ENCODE peak calls at places on chromosomes 16 and 17, in ten cellular contexts. One of them, this sample, is unnamed.
A peak's percentile ranks its signal among the peaks of the same experiment; 100 is the strongest.

GRCh38 chr16:57029161-57030160 is 40.1 kb downstream of the NLRC5 start:
- DNase-seq in fibroblast of lung: peak; percentile 93
- DNase-seq in left lung: no peak
- DNase-seq in cardiac fibroblast: peak; percentile 86
- DNase-seq in AG09309: no peak
- DNase-seq in lower leg skin: no peak
- DNase-seq in GM12865: no peak
- DNase-seq in neural progenitor cell: no peak
- DNase-seq in pancreas: no peak
- DNase-seq in PC-3: peak; percentile 2
- DNase-seq in this sample: no peak

GRCh38 chr16:78179666-78180065 is 80.2 kb downstream of the WWOX start:
- DNase-seq in fibroblast of lung: no peak
- DNase-seq in left lung: no peak
- DNase-seq in cardiac fibroblast: no peak
- DNase-seq in AG09309: no peak
- DNase-seq in lower leg skin: no peak
- DNase-seq in GM12865: no peak
- DNase-seq in neural progenitor cell: no peak
- DNase-seq in pancreas: no peak
- DNase-seq in PC-3: peak; percentile 35
- DNase-seq in this sample: no peak

GRCh38 chr17:75009139-75009724 is 3.2 kb upstream of the MRPL58 start:
- DNase-seq in fibroblast of lung: no peak
- DNase-seq in left lung: no peak
- DNase-seq in cardiac fibroblast: no peak
- DNase-seq in AG09309: no peak
- DNase-seq in lower leg skin: peak; percentile 26
- DNase-seq in GM12865: no peak
- DNase-seq in neural progenitor cell: no peak
- DNase-seq in pancreas: no peak
- DNase-seq in PC-3: peak; percentile 46
- DNase-seq in this sample: no peak

GRCh38 chr16:56682703-56683397 is 580 bp downstream of the MT1X start:
- DNase-seq in fibroblast of lung: no peak
- DNase-seq in left lung: no peak
- DNase-seq in cardiac fibroblast: no peak
- DNase-seq in AG09309: no peak
- DNase-seq in lower leg skin: no peak
- DNase-seq in GM12865: no peak
- DNase-seq in neural progenitor cell: no peak
- DNase-seq in pancreas: no peak
- DNase-seq in PC-3: no peak
- DNase-seq in this sample: no peak

GRCh38 chr16:471353-472198 is 46.1 kb downstream of the RAB11FIP3 start:
- DNase-seq in fibroblast of lung: peak; percentile 66
- DNase-seq in left lung: no peak
- DNase-seq in cardiac fibroblast: no peak
- DNase-seq in AG09309: no peak
- DNase-seq in lower leg skin: no peak
- DNase-seq in GM12865: no peak
- DNase-seq in neural progenitor cell: peak; percentile 69
- DNase-seq in pancreas: no peak
- DNase-seq in PC-3: no peak
- DNase-seq in this sample: no peak

GRCh38 chr17:28828294-28829040 is 14.1 kb downstream of the FAM222B start:
- DNase-seq in fibroblast of lung: peak; percentile 77
- DNase-seq in left lung: no peak
- DNase-seq in cardiac fibroblast: peak; percentile 68
- DNase-seq in AG09309: peak; percentile 46
- DNase-seq in lower leg skin: no peak
- DNase-seq in GM12865: no peak
- DNase-seq in neural progenitor cell: no peak
- DNase-seq in pancreas: no peak
- DNase-seq in PC-3: no peak
- DNase-seq in this sample: no peak

GRCh38 chr16:70157105-70157476 is 16.5 kb upstream of the CLEC18C start:
- DNase-seq in fibroblast of lung: no peak
- DNase-seq in left lung: peak; percentile 68
- DNase-seq in cardiac fibroblast: no peak
- DNase-seq in AG09309: no peak
- DNase-seq in lower leg skin: no peak
- DNase-seq in GM12865: no peak
- DNase-seq in neural progenitor cell: no peak
- DNase-seq in pancreas: no peak
- DNase-seq in PC-3: no peak
- DNase-seq in this sample: no peak

GRCh38 chr17:9928601-9929341 is 23.7 kb upstream of the RCVRN start:
- DNase-seq in fibroblast of lung: peak; percentile 72
- DNase-seq in left lung: no peak
- DNase-seq in cardiac fibroblast: peak; percentile 63
- DNase-seq in AG09309: peak; percentile 29
- DNase-seq in lower leg skin: no peak
- DNase-seq in GM12865: peak; percentile 21
- DNase-seq in neural progenitor cell: peak; percentile 81
- DNase-seq in pancreas: no peak
- DNase-seq in PC-3: peak; percentile 82
- DNase-seq in this sample: no peak

GRCh38 chr16:2267913-2268666 is at the start of gene RNPS1:
- DNase-seq in fibroblast of lung: peak; percentile 94
- DNase-seq in left lung: peak; percentile 97
- DNase-seq in cardiac fibroblast: peak; percentile 97
- DNase-seq in AG09309: peak; percentile 63
- DNase-seq in lower leg skin: peak; percentile 99
- DNase-seq in GM12865: peak; percentile 97
- DNase-seq in neural progenitor cell: peak; percentile 99
- DNase-seq in pancreas: peak; percentile 98
- DNase-seq in PC-3: peak; percentile 92
- DNase-seq in this sample: peak; percentile 87

GRCh38 chr16:2271848-2272461 is 4.0 kb upstream of the RNPS1 start:
- DNase-seq in fibroblast of lung: no peak
- DNase-seq in left lung: peak; percentile 74
- DNase-seq in cardiac fibroblast: no peak
- DNase-seq in AG09309: no peak
- DNase-seq in lower leg skin: no peak
- DNase-seq in GM12865: no peak
- DNase-seq in neural progenitor cell: no peak
- DNase-seq in pancreas: no peak
- DNase-seq in PC-3: no peak
- DNase-seq in this sample: no peak

GRCh38 chr16:2273484-2273883 is 5.6 kb upstream of the RNPS1 start:
- DNase-seq in fibroblast of lung: no peak
- DNase-seq in left lung: peak; percentile 77
- DNase-seq in cardiac fibroblast: no peak
- DNase-seq in AG09309: no peak
- DNase-seq in lower leg skin: no peak
- DNase-seq in GM12865: no peak
- DNase-seq in neural progenitor cell: no peak
- DNase-seq in pancreas: no peak
- DNase-seq in PC-3: no peak
- DNase-seq in this sample: no peak

GRCh38 chr16:2270588-2271470 is 2.9 kb upstream of the RNPS1 start:
- DNase-seq in fibroblast of lung: no peak
- DNase-seq in left lung: peak; percentile 66
- DNase-seq in cardiac fibroblast: no peak
- DNase-seq in AG09309: no peak
- DNase-seq in lower leg skin: no peak
- DNase-seq in GM12865: no peak
- DNase-seq in neural progenitor cell: no peak
- DNase-seq in pancreas: no peak
- DNase-seq in PC-3: no peak
- DNase-seq in this sample: no peak

DNA sequence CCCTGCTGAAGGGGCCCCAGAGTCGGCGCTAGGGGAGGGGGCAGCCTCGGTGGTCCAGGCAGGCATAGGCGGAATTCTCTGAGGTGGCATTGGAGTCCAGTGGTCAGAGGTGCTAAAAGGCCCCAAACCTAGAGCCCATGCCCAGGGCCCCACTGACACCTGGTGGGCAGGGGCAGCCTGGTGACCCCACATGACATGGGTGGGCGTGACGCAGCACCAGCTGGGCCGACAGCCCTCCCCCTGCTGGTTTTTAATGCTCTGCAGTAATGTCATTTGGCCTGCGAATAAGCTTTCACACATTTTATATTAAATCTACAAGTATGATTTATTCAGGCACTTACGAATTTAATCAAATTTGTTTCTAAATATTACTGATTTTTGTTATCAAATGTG is 2.1 kb upstream of the RNPS1 start:
- DNase-seq in fibroblast of lung: no peak
- DNase-seq in left lung: no peak
- DNase-seq in cardiac fibroblast: no peak
- DNase-seq in AG09309: no peak
- DNase-seq in lower leg skin: no peak
- DNase-seq in GM12865: no peak
- DNase-seq in neural progenitor cell: no peak
- DNase-seq in pancreas: no peak
- DNase-seq in PC-3: no peak
- DNase-seq in this sample: no peak
- H3K4me3 ChIP-seq in fibroblast of lung: no peak overlapping the region
- H3K4me3 ChIP-seq in left lung: no peak overlapping the region
- H3K4me3 ChIP-seq in cardiac fibroblast: no peak overlapping the region
- H3K4me3 ChIP-seq in AG09309: no peak overlapping the region
- H3K4me3 ChIP-seq in lower leg skin: no peak overlapping the region
- H3K4me3 ChIP-seq in GM12865: no peak overlapping the region
- H3K4me3 ChIP-seq in neural progenitor cell: no peak overlapping the region
- H3K4me3 ChIP-seq in pancreas: no peak overlapping the region
- H3K4me3 ChIP-seq in PC-3: no peak overlapping the region
- H3K4me3 ChIP-seq in this sample: no peak overlapping the region

DNA sequence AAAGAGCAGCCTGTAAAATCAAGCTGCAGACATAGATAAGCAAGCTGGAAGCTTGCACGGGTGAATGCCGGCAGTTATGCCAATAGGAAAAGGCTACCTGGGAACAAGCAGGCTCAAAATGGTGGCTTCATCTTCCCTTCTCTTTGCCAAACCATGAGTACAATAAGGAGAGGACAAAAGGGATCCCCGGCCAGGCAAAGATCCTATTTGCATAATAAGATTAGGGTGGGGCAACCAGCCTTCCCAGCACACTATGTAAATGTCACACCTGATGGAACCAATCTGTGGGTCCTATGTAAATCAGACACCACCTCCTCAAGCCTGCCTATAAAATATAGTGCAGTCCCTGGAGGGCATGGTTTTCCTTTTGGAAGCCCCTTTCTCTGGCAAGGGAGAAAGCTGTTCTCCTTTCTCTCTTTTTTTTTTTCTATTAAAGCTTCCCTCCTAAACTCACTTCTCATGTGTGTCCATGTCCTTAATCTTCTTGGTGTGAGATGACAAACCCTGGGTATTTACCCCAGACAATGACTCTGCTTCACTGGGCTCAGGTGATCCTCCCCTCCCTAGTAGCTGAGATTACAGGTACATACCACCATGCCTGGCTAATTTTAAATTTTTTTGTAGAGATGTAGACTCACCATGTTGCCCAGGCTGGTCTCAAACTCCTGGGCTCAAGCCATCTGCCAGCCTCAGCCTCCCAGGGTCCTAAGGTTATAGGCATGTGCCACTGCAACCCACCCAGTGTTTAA is 44.2 kb downstream of the PSMD12 start:
- DNase-seq in fibroblast of lung: no peak
- DNase-seq in left lung: no peak
- DNase-seq in cardiac fibroblast: no peak
- DNase-seq in AG09309: no peak
- DNase-seq in lower leg skin: peak; percentile 21
- DNase-seq in GM12865: no peak
- DNase-seq in neural progenitor cell: peak; percentile 81
- DNase-seq in pancreas: no peak
- DNase-seq in PC-3: no peak
- DNase-seq in this sample: no peak
- H3K4me3 ChIP-seq in fibroblast of lung: no peak overlapping the region
- H3K4me3 ChIP-seq in left lung: no peak overlapping the region
- H3K4me3 ChIP-seq in cardiac fibroblast: no peak overlapping the region
- H3K4me3 ChIP-seq in AG09309: no peak overlapping the region
- H3K4me3 ChIP-seq in lower leg skin: no peak overlapping the region
- H3K4me3 ChIP-seq in GM12865: no peak overlapping the region
- H3K4me3 ChIP-seq in neural progenitor cell: peak overlapping the region; percentile 25
- H3K4me3 ChIP-seq in pancreas: no peak overlapping the region
- H3K4me3 ChIP-seq in PC-3: no peak overlapping the region
- H3K4me3 ChIP-seq in this sample: no peak overlapping the region

GRCh38 chr17:8574687-8575086 is 55.8 kb downstream of the MYH10 start:
- DNase-seq in fibroblast of lung: peak; percentile 21
- DNase-seq in left lung: no peak
- DNase-seq in cardiac fibroblast: peak; percentile 42
- DNase-seq in AG09309: no peak
- DNase-seq in lower leg skin: no peak
- DNase-seq in GM12865: no peak
- DNase-seq in neural progenitor cell: no peak
- DNase-seq in pancreas: no peak
- DNase-seq in PC-3: no peak
- DNase-seq in this sample: no peak

GRCh38 chr17:8577868-8578267 is 52.7 kb downstream of the MYH10 start:
- DNase-seq in fibroblast of lung: no peak
- DNase-seq in left lung: no peak
- DNase-seq in cardiac fibroblast: no peak
- DNase-seq in AG09309: no peak
- DNase-seq in lower leg skin: no peak
- DNase-seq in GM12865: peak; percentile 58
- DNase-seq in neural progenitor cell: no peak
- DNase-seq in pancreas: no peak
- DNase-seq in PC-3: no peak
- DNase-seq in this sample: no peak

GRCh38 chr17:8576895-8577294 is 53.6 kb downstream of the MYH10 start:
- DNase-seq in fibroblast of lung: no peak
- DNase-seq in left lung: no peak
- DNase-seq in cardiac fibroblast: no peak
- DNase-seq in AG09309: no peak
- DNase-seq in lower leg skin: no peak
- DNase-seq in GM12865: no peak
- DNase-seq in neural progenitor cell: no peak
- DNase-seq in pancreas: no peak
- DNase-seq in PC-3: no peak
- DNase-seq in this sample: no peak

GRCh38 chr17:8572767-8573166 is 57.8 kb downstream of the MYH10 start:
- DNase-seq in fibroblast of lung: no peak
- DNase-seq in left lung: no peak
- DNase-seq in cardiac fibroblast: peak; percentile 30
- DNase-seq in AG09309: no peak
- DNase-seq in lower leg skin: no peak
- DNase-seq in GM12865: no peak
- DNase-seq in neural progenitor cell: no peak
- DNase-seq in pancreas: no peak
- DNase-seq in PC-3: no peak
- DNase-seq in this sample: no peak
- H3K4me3 ChIP-seq in fibroblast of lung: no peak overlapping the region
- H3K4me3 ChIP-seq in left lung: no peak overlapping the region
- H3K4me3 ChIP-seq in cardiac fibroblast: no peak overlapping the region
- H3K4me3 ChIP-seq in AG09309: no peak overlapping the region
- H3K4me3 ChIP-seq in lower leg skin: no peak overlapping the region
- H3K4me3 ChIP-seq in GM12865: no peak overlapping the region
- H3K4me3 ChIP-seq in neural progenitor cell: no peak overlapping the region
- H3K4me3 ChIP-seq in pancreas: no peak overlapping the region
- H3K4me3 ChIP-seq in PC-3: no peak overlapping the region
- H3K4me3 ChIP-seq in this sample: no peak overlapping the region

DNA sequence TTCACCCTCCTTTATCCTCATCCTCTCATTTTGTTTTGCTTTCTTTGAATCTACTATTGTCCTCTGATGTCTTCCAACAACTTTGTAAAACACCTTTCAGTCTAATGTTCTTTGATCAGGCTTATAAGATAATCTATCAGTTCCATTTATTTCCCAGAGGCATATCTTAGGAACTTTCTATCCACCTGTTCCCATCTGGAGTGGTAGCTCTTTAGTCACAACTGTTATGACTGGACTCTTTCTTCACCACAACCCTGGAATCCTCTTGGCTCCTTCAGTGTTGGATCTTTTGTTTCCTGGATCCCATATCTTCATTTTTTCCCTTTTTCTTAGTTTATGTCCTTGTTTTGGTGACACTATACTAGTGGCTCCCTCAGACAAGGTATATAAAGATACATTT is 23.5 kb downstream of the RPS6KB1 start:
- DNase-seq in fibroblast of lung: no peak
- DNase-seq in left lung: no peak
- DNase-seq in cardiac fibroblast: no peak
- DNase-seq in AG09309: no peak
- DNase-seq in lower leg skin: no peak
- DNase-seq in GM12865: no peak
- DNase-seq in neural progenitor cell: no peak
- DNase-seq in pancreas: no peak
- DNase-seq in PC-3: no peak
- DNase-seq in this sample: no peak
- H3K4me3 ChIP-seq in fibroblast of lung: no peak overlapping the region
- H3K4me3 ChIP-seq in left lung: no peak overlapping the region
- H3K4me3 ChIP-seq in cardiac fibroblast: no peak overlapping the region
- H3K4me3 ChIP-seq in AG09309: no peak overlapping the region
- H3K4me3 ChIP-seq in lower leg skin: no peak overlapping the region
- H3K4me3 ChIP-seq in GM12865: no peak overlapping the region
- H3K4me3 ChIP-seq in neural progenitor cell: no peak overlapping the region
- H3K4me3 ChIP-seq in pancreas: no peak overlapping the region
- H3K4me3 ChIP-seq in PC-3: no peak overlapping the region
- H3K4me3 ChIP-seq in this sample: no peak overlapping the region

This sample was measured in gastrocnemius medialis.